ENCODE peak calls at places on chromosomes 3 and 15, in ten cellular contexts. N is sigmoid colon; G is RWPE2; F is body of pancreas; B is neuronal stem cell; J is heart right ventricle; Q is suprapubic skin; W is IMR-90; E is K562; Y is CD8-positive, alpha-beta T cell. K is an unnamed sample. For H3K9me3 and H3K27me3, the result is how much of the 10 kb centered on the place peaks cover.

GRCh38 chr15:68436680-68437079 is 4.7 kb upstream of the ITGA11 start:
- DNase-seq in B (no peak), W (no peak), F (no peak), J (no peak), Q (no peak), Y (no peak), G (peak), N (no peak), E (no peak), K (no peak)

GRCh38 chr15:63601727-63602185 is 4.6 kb downstream of the FBXL22 start:
- DNase-seq in G (no peak), Q (no peak), J (no peak), N (no peak), Y (no peak), F (peak), W (no peak), E (no peak), B (no peak), K (no peak)

GRCh38 chr3:47503033-47503432 is 10.5 kb downstream of the ELP6 start:
- DNase-seq in W (no peak), B (no peak), Q (no peak), N (no peak), E (peak), Y (no peak), F (no peak), J (no peak), G (no peak), K (no peak)

GRCh38 chr3:70811880-70812279 is 499.4 kb upstream of the MDFIC2 start:
- DNase-seq in B (no peak), Y (no peak), E (no peak), Q (peak), G (no peak), N (peak), W (peak), J (peak), F (no peak), K (peak)

GRCh38 chr15:64038878-64039277 is 7.4 kb downstream of the DAPK2 start:
- DNase-seq in E (no peak), F (no peak), G (no peak), J (no peak), W (no peak), Q (no peak), N (no peak), B (no peak), Y (no peak), K (no peak)

GRCh38 chr3:170331143-170331542 is 26.4 kb upstream of the SKIL start:
- DNase-seq in N (no peak), F (peak), E (no peak), Q (no peak), J (no peak), B (no peak), W (no peak), G (no peak), Y (no peak), K (no peak)

GRCh38 chr3:155018621-155019330 is 61.3 kb upstream of the MME start:
- DNase-seq in N (no peak), F (no peak), Q (no peak), W (no peak), E (peak), G (no peak), J (no peak), B (no peak), Y (no peak), K (no peak)

GRCh38 chr15:85726446-85726845 is 68.3 kb downstream of the KLHL25 start:
- DNase-seq in J (no peak), B (no peak), Q (no peak), N (no peak), Y (no peak), W (no peak), G (no peak), F (no peak), E (no peak), K (no peak)

GRCh38 chr3:71546781-71547180 is 36.7 kb downstream of the FOXP1 start:
- DNase-seq in Q (no peak), N (no peak), B (no peak), G (no peak), F (no peak), J (no peak), Y (no peak), W (no peak), E (no peak), K (no peak)

GRCh38 chr3:14764331-14765064 is 54.3 kb upstream of the FGD5 start:
- DNase-seq in Y (no peak), W (peak), J (no peak), N (no peak), Q (no peak), F (no peak), B (no peak), E (no peak), G (no peak), K (no peak)

GRCh38 chr15:86425746-86426145 is 346.1 kb downstream of the AGBL1 start:
- DNase-seq in G (no peak), Y (no peak), N (no peak), E (no peak), J (no peak), F (no peak), Q (no peak), W (no peak), B (no peak), K (no peak)

GRCh38 chr15:68187559-68187958 is 17.6 kb downstream of the CALML4 start:
- DNase-seq in N (peak), G (no peak), J (peak), Y (no peak), F (peak), Q (no peak), W (peak), E (no peak), B (no peak), K (no peak)

GRCh38 chr3:195896361-195897080 is 11.8 kb downstream of the TNK2 start:
- DNase-seq in W (peak), B (no peak), J (peak), F (peak), G (no peak), Y (no peak), N (peak), E (peak), Q (no peak), K (peak)

GRCh38 chr3:32950516-32950915 is 928 bp upstream of the CCR4 start:
- DNase-seq in Q (no peak), G (no peak), E (no peak), W (no peak), N (no peak), B (no peak), F (no peak), J (no peak), Y (no peak), K (no peak)

GRCh38 chr3:191300422-191300821 is 28.8 kb upstream of the CCDC50 start:
- DNase-seq in F (no peak), G (no peak), Y (no peak), W (no peak), J (no peak), B (no peak), Q (no peak), E (no peak), N (no peak), K (no peak)

GRCh38 chr3:16484216-16484615 is 29.3 kb downstream of the RFTN1 start:
- DNase-seq in N (peak), Q (no peak), G (no peak), E (no peak), W (peak), B (no peak), Y (no peak), J (no peak), F (peak), K (peak)

GRCh38 chr15:29920515-29920914 is 98.2 kb upstream of the TJP1 start:
- DNase-seq in N (no peak), J (no peak), E (no peak), B (no peak), W (peak), Q (no peak), G (peak), F (peak), Y (no peak), K (no peak)

GRCh38 chr3:188916934-188917391 is 254.8 kb upstream of the TPRG1 start:
- DNase-seq in G (no peak), F (no peak), B (no peak), N (no peak), J (no peak), E (no peak), W (no peak), Y (no peak), Q (no peak), K (no peak)

GRCh38 chr3:5041315-5041714 is 62.1 kb downstream of the BHLHE40 start:
- DNase-seq in E (no peak), Q (no peak), G (no peak), B (no peak), F (no peak), W (no peak), Y (no peak), N (no peak), J (no peak), K (no peak)

GRCh38 chr3:130761730-130762311 is 15.2 kb upstream of the PIK3R4 start:
- DNase-seq in Q (no peak), G (no peak), W (no peak), E (no peak), N (no peak), B (no peak), F (no peak), Y (no peak), J (no peak), K (no peak)

GRCh38 chr3:178629430-178630178 is 93.4 kb downstream of the KCNMB2 start:
- DNase-seq in W (no peak), Q (no peak), G (no peak), E (no peak), N (no peak), B (no peak), F (no peak), J (no peak), Y (no peak), K (no peak)

GRCh38 chr3:108472011-108472591 is 38.3 kb downstream of the MYH15 start:
- DNase-seq in Q (no peak), J (no peak), F (no peak), E (no peak), G (peak), Y (no peak), N (no peak), B (no peak), W (peak), K (no peak)

GRCh38 chr15:56887782-56888127 is 30.7 kb upstream of the TCF12 start:
- DNase-seq in Q (no peak), W (no peak), Y (no peak), B (no peak), F (no peak), N (no peak), J (no peak), E (no peak), G (no peak), K (no peak)

GRCh38 chr3:13876451-13876850 is 3.4 kb downstream of the WNT7A start:
- DNase-seq in W (no peak), Y (no peak), Q (peak), J (no peak), F (no peak), B (no peak), N (no peak), G (peak), E (peak), K (no peak)

GRCh38 chr15:66931768-66932633 is 133.4 kb upstream of the SMAD3 start:
- DNase-seq in Q (peak), N (peak), F (peak), E (peak), Y (no peak), G (peak), B (peak), W (peak), J (no peak), K (peak)
- H3K4me3 ChIP-seq in Q (no peak), N (no peak), F (no peak), E (no peak), Y (no peak), G (no peak), B (peak), W (no peak), J (no peak), K (peak)

GRCh38 chr15:25053000-25053815 is 98.4 kb downstream of the SNRPN start:
- DNase-seq in B (no peak), W (no peak), Y (no peak), E (no peak), F (peak), Q (no peak), N (peak), G (no peak), J (no peak), K (no peak)

GRCh38 chr15:25051399-25052154 is 96.8 kb downstream of the SNRPN start:
- DNase-seq in Q (no peak), F (peak), N (peak), J (peak), B (no peak), W (no peak), G (no peak), E (no peak), Y (no peak), K (no peak)

GRCh38 chr15:25054943-25055342 is 100.2 kb downstream of the SNRPN start:
- DNase-seq in Y (no peak), Q (no peak), W (no peak), F (no peak), J (no peak), E (no peak), N (no peak), G (no peak), B (no peak), K (no peak)

GRCh38 chr15:25054329-25054728 is 99.5 kb downstream of the SNRPN start:
- DNase-seq in B (no peak), Y (no peak), N (no peak), W (no peak), F (no peak), J (no peak), G (no peak), Q (no peak), E (no peak), K (no peak)

DNA sequence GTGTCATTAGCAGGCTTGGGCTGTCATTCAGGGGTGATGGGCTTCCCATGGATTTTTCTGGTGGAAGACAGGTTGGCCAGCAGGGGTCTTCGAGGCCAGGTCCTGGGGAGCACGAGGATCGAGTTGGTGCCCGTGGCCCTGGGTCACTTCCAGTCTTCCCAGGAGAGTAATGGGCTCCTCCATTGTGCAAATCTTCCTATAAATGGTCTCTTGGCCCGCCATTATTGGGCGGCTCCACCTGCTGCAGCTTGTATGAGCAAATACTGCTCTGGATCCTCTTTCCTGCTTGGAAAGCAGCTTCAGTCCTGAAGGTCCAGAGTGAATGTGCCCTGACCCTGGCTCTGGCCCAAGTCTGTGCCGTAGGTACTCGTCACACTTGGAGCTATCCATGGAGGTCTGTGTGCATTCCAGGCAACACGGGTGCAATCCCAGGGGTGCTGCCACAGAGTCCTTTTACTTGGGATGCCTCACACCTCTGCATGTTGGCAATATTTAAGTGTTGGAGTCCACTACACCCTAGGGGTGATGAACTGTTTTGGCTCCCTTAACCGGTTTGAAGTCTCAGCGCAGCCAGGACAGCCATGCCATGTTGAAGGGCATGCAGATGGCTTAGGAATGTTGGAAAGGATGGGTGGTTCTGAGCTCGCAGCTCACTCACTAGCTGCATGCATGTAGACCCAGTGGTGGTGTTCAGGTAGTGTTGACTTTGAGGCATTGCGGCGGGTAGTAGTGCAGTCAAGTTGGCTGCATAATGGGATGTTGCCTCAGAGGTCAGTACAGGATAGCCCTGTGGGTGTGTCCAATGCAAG is 97.6 kb downstream of the SNRPN start:
- DNase-seq in G (no peak), E (no peak), W (no peak), B (no peak), F (peak), N (peak), J (peak), Y (no peak), Q (no peak), K (no peak)
- H3K9me3 ChIP-seq in G (half or more), E (under half), W (half or more), B (half or more), F (half or more), N (half or more), J (half or more), Y (half or more), Q (half or more), K (under half)

GRCh38 chr15:100727291-100727851 is 125.0 kb downstream of the ASB7 start:
- DNase-seq in E (no peak), G (peak), W (no peak), Y (no peak), B (no peak), J (no peak), Q (no peak), N (no peak), F (no peak), K (no peak)
- H3K27me3 ChIP-seq in E (under half), G (under half), W (under half), Y (under half), B (under half), J (under half), Q (under half), N (under half), F (under half), K (under half)

DNA sequence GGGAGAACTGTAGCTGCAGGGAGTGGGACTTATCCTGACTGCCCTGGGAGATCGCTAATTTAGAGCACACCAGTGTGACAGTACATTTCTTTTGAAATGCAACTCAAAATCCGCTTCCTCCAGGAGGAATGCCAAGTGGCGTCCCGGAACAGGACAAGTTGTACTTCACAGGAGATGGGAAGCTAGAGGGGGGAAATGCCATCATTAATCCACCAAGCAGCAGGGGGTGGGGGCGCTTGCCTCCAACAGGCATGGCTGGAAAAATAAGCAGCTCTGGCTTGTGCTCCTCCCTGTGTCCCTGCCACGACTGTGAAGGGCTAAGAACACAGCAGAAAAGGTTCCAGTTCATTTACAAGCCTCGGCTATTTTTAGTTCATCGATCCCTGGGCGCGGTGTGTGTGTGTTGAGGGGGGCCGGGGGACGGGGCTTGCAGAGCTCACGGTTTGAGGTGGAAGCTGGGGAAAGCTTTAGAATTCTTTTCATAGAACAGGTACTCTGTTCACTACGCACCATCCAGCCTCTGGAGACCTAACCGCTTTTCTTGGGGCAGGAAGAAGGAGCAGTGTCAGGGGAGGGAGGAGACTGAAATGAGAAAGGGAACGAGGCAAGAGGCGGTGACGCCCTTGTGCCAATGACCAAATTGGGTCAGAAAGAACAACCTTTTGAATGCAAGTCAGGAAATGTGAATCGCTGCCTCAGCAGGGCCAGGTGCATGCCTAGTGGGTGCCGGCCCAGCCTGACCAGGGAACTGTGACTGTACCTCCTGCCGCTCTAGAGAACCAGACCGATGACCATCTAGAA is 51.8 kb upstream of the DGKG start:
- DNase-seq in J (peak), W (no peak), E (no peak), B (peak), Q (peak), N (peak), Y (no peak), G (no peak), F (peak), K (peak)
- H3K4me3 ChIP-seq in J (no peak), W (no peak), E (no peak), B (peak), Q (peak), N (peak), Y (peak), G (no peak), F (no peak), K (no peak)

DNA sequence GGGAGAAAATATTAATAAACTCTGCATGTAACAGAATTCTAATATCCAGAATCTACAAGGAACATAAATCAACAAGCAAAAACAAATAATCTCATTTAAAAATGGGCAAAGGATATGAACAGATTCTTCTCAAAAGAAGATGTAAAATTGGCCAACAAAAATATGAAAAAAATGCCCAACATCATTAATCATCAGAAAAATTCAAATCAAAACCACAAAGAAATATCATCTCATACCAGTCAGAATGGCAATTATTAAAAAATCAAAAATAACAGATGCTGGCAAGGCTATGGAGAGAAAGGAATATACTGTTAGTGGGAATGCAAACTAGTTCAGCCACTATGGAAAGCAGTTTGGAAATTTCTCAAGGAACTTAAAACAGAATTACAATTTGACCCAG is 150.7 kb upstream of the TRIM42 start:
- DNase-seq in N (no peak), Y (no peak), G (no peak), E (no peak), W (no peak), Q (no peak), J (no peak), B (no peak), F (no peak), K (no peak)
- H3K9me3 ChIP-seq in N (under half), Y (under half), G (under half), E (under half), W (under half), Q (under half), J (under half), B (under half), F (under half), K (under half)

DNA sequence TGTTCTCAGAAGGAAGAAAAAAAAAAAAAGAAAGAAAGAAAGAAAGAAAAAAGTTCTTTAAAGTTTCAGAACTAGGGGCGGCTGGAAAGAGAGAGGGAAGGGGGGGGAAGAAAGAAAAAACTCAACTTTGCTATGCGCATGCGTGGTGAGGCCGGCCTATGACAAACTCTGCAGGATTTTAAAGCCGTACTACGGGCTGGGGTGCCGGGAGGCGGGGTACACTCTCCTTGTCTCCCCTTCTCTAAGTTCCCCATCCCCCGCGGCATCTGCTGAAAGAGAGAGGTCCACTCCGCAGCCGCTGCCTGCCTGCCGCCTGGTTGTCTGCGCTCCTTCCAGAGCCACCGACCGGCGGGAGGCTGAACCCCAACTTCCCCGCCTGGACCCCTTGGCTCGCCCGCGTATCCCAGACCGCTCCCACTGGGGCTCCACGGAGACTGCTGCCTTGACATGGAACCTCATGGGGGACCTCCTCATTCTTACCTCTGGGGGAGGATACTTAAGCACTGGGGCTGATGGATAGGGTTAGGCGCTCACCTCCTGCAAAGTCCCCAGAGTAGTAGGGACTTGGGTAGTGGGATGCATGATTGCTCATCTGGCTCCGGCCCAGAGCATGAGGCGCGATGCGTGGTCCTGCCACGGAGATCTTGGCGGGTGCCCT is 1.4 kb upstream of the WNT5A start:
- DNase-seq in Y (no peak), Q (peak), F (peak), N (peak), G (peak), E (peak), B (peak), W (peak), J (peak), K (peak)
- H3K27me3 ChIP-seq in Y (under half), Q (under half), F (under half), N (under half), G (under half), E (under half), B (under half), W (under half), J (half or more), K (under half)